ENCODE peak calls at places on chromosome 21, in seven cellular contexts. R, H, M, B, L, F and G are unnamed samples. For H3K4me1, the result is how much of the 10 kb centered on the place peaks cover.

GRCh38 chr21:31735518-31735992 is 3.6 kb upstream of the SCAF4 start:
- DNase-seq in R (no peak), H (no peak), M (no peak), B (no peak), L (peak), F (no peak), G (no peak)

GRCh38 chr21:31988492-31989285 is 115.9 kb downstream of the HUNK start:
- DNase-seq in R (no peak), H (peak), M (no peak), B (no peak), L (no peak), F (no peak), G (no peak)

GRCh38 chr21:32516729-32517649 is 68.3 kb downstream of the TCP10L start:
- DNase-seq in R (peak), H (peak), M (no peak), B (no peak), L (no peak), F (no peak), G (no peak)

GRCh38 chr21:37636152-37636860 is 269.7 kb downstream of the DYRK1A start:
- DNase-seq in R (peak), H (no peak), M (no peak), B (no peak), L (no peak), F (no peak), G (no peak)

GRCh38 chr21:31349208-31349607 is 5.1 kb upstream of the TIAM1 start:
- DNase-seq in R (no peak), H (no peak), M (no peak), B (no peak), L (no peak), F (no peak), G (no peak)

GRCh38 chr21:20721151-20721550 is 277.1 kb upstream of the NCAM2 start:
- DNase-seq in R (no peak), H (no peak), M (no peak), B (no peak), L (no peak), F (no peak), G (no peak)

GRCh38 chr21:43318841-43319781 is 107.8 kb downstream of the SIK1 start:
- DNase-seq in R (no peak), H (no peak), M (no peak), B (no peak), L (no peak), F (no peak), G (no peak)

GRCh38 chr21:27233514-27233913 is 266.6 kb upstream of the ADAMTS5 start:
- DNase-seq in R (no peak), H (no peak), M (no peak), B (no peak), L (no peak), F (no peak), G (no peak)

GRCh38 chr21:31136891-31137290 is 98.6 kb upstream of the KRTAP19-8 start:
- DNase-seq in R (peak), H (no peak), M (no peak), B (no peak), L (no peak), F (no peak), G (no peak)

DNA sequence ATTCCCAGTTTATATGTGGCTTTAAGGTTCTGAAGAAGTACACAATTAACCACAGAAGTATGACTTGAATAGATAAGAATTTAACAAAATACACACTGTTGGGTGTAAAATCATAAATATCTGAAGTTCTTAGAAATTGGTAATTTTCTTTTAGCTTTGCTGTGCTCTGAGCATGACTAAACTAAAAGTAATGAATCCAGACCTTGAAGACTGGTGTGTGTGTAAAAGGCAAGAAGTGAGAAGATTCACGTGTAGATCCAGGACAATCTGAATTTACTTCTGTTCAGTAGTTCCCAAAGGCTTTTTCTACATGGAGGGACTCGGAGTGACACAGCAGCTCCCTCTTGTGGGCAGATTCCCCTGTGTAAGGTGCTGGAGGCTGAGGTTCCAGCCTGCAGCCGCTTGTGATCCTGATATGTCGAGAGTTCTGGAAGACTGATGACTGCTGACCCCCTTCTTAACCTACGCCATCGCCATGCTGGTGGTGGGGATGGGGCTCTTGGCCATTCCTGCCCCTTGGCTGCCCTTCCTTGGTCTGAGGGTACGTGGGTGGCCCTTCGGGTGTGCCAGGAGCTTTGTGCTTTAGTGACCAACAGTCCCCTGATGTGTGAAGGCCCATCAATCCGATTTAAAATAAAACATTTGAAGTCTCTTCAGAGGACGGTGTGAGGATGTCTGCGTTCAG is 62.7 kb downstream of the ADARB1 start:
- DNase-seq in R (peak), H (peak), M (peak), B (peak), L (peak), F (peak), G (no peak)
- H3K27ac ChIP-seq in R (no peak), H (no peak), M (no peak), B (no peak), L (no peak), F (peak), G (no peak)

GRCh38 chr21:44916965-44917364 is 3.7 kb downstream of the ITGB2 start:
- DNase-seq in R (no peak), H (no peak), M (no peak), B (no peak), L (no peak), F (no peak), G (no peak)
- H3K4me1 ChIP-seq in R (half or more), H (under half), M (half or more), B (under half), L (under half), F (under half), G (under half)

GRCh38 chr21:34983680-34984086 is 65.4 kb downstream of the RUNX1 start:
- DNase-seq in R (peak), H (no peak), M (no peak), B (no peak), L (peak), F (no peak), G (no peak)
- H3K27ac ChIP-seq in R (peak), H (no peak), M (no peak), B (peak), L (peak), F (no peak), G (peak)

GRCh38 chr21:42016364-42016985 is 6.3 kb upstream of the ZBTB21 start:
- DNase-seq in R (no peak), H (no peak), M (no peak), B (no peak), L (no peak), F (no peak), G (no peak)
- H3K4me1 ChIP-seq in R (under half), H (under half), M (under half), B (under half), L (under half), F (under half), G (half or more)